ENCODE peak calls at places on chromosomes 7 and 10, in six cellular contexts. V is body of pancreas; U is GM12891; R is pancreas; P is memory B cell; C is stimulated activated CD8-positive, alpha-beta memory T cell treated with anti-CD3 and anti-CD28 coated beads, Interleukin-4, amount 100 ng/mL, for 1 hour. B is an unnamed sample.

GRCh38 chr7:152924826-152925411 is 165.4 kb downstream of the ACTR3B start:
- DNase-seq in V (no peak), U (no peak), C (no peak), R (no peak), P (no peak), B (no peak)

GRCh38 chr10:75395171-75395954 is 6.2 kb downstream of the ZNF503 start:
- DNase-seq in U (peak; percentile 60), P (no peak), R (peak; percentile 96), C (no peak), V (peak; percentile 74), B (peak; percentile 52)

GRCh38 chr10:132363921-132364593 is 32.1 kb downstream of the LRRC27 start:
- DNase-seq in V (no peak), U (no peak), P (no peak), C (no peak), R (peak; percentile 22), B (no peak)

GRCh38 chr10:119713744-119714483 is 11.9 kb upstream of the INPP5F start:
- DNase-seq in C (no peak), U (no peak), R (no peak), P (no peak), V (no peak), B (no peak)

GRCh38 chr7:8065356-8065813 is 96.8 kb downstream of the GLCCI1 start:
- DNase-seq in P (no peak), U (no peak), V (no peak), R (no peak), C (no peak), B (no peak)

GRCh38 chr7:130113887-130114286 is 43.6 kb downstream of the KLHDC10 start:
- DNase-seq in P (no peak), V (no peak), C (no peak), R (no peak), U (no peak), B (no peak)

GRCh38 chr10:7424315-7424714 is 13.5 kb upstream of the SFMBT2 start:
- DNase-seq in V (no peak), R (no peak), P (no peak), C (no peak), U (no peak), B (no peak)

GRCh38 chr10:119802068-119802538 is 70.5 kb downstream of the MCMBP start:
- DNase-seq in C (no peak), P (no peak), R (no peak), V (no peak), U (no peak), B (no peak)

GRCh38 chr10:23096814-23097549 is 1.6 kb downstream of the MSRB2 start:
- DNase-seq in C (no peak), V (peak; percentile 18), R (no peak), U (no peak), P (no peak), B (no peak)

GRCh38 chr10:121096617-121097431 is 245.7 kb downstream of the WDR11 start:
- DNase-seq in R (no peak), U (no peak), P (no peak), C (no peak), V (no peak), B (no peak)